ENCODE peak calls at places on chromosomes 6 and 20, in nine cellular contexts. C is NCI-H345; R is iPS DF 19.7; X is central memory CD4-positive, alpha-beta T cell; N is mesothelial cell of epicardium; U is small intestine; Y is hippocampal formation; B is stimulated activated naive CD8-positive, alpha-beta T cell treated with anti-CD3 and anti-CD28 coated beads, Interleukin-15, amount 100 ng/mL, for 72 hours; D is kidney epithelial cell. P is an unnamed sample.

GRCh38 chr20:44017905-44018683 is 103.4 kb downstream of the TOX2 start:
- DNase-seq in C (peak; percentile 99), R (no peak), X (no peak), N (no peak), U (peak; percentile 94), Y (no peak), B (no peak), D (peak; percentile 77), P (peak; percentile 84)

GRCh38 chr6:32637219-32637880 is at the start of gene HLA-DQA1:
- DNase-seq in C (no peak), R (no peak), X (no peak), N (no peak), U (no peak), Y (no peak), B (no peak), D (no peak), P (no peak)

GRCh38 chr6:37624121-37624520 is 73.6 kb downstream of the MDGA1 start:
- DNase-seq in C (peak; percentile 64), R (no peak), X (no peak), N (no peak), U (no peak), Y (no peak), B (no peak), D (peak; percentile 21), P (no peak)

GRCh38 chr6:132084811-132085509 is 133.8 kb upstream of the CCN2 start:
- DNase-seq in C (no peak), R (no peak), X (no peak), N (no peak), U (no peak), Y (no peak), B (no peak), D (peak; percentile 91), P (peak; percentile 95)

GRCh38 chr6:29531668-29532067 is 27.9 kb downstream of the UBD start:
- DNase-seq in C (no peak), R (no peak), X (no peak), N (no peak), U (no peak), Y (no peak), B (no peak), D (no peak), P (no peak)

GRCh38 chr20:12237772-12238171 is 320.1 kb downstream of the BTBD3 start:
- DNase-seq in C (no peak), R (no peak), X (no peak), N (no peak), U (no peak), Y (peak; percentile 91), B (no peak), D (no peak), P (no peak)

GRCh38 chr20:13418263-13419229 is 197.5 kb downstream of the ISM1 start:
- DNase-seq in C (no peak), R (no peak), X (no peak), N (no peak), U (no peak), Y (no peak), B (no peak), D (no peak), P (no peak)

GRCh38 chr6:53894086-53894485 is 99.3 kb downstream of the LRRC1 start:
- DNase-seq in C (peak; percentile 78), R (no peak), X (no peak), N (no peak), U (no peak), Y (no peak), B (peak; percentile 39), D (no peak), P (no peak)

GRCh38 chr6:6707143-6707542 is 118.6 kb downstream of the LY86 start:
- DNase-seq in C (no peak), R (no peak), X (no peak), N (no peak), U (no peak), Y (no peak), B (no peak), D (no peak), P (no peak)

GRCh38 chr20:58745391-58745790 is 52.8 kb downstream of the NPEPL1 start:
- DNase-seq in C (no peak), R (no peak), X (no peak), N (no peak), U (no peak), Y (no peak), B (no peak), D (no peak), P (no peak)

GRCh38 chr6:10763006-10763405 is 15.4 kb downstream of the TMEM14B start:
- DNase-seq in C (no peak), R (no peak), X (no peak), N (no peak), U (no peak), Y (no peak), B (no peak), D (peak; percentile 26), P (peak; percentile 53)

GRCh38 chr20:46023999-46024398 is 5.0 kb upstream of the SLC12A5 start:
- DNase-seq in C (no peak), R (no peak), X (no peak), N (no peak), U (no peak), Y (no peak), B (no peak), D (no peak), P (no peak)

GRCh38 chr6:27582928-27583725 is 110.2 kb upstream of the ZNF184 start:
- DNase-seq in C (no peak), R (no peak), X (no peak), N (no peak), U (peak; percentile 4), Y (no peak), B (peak; percentile 40), D (no peak), P (peak; percentile 60)

GRCh38 chr6:144583614-144583954 is 298.4 kb downstream of the UTRN start:
- DNase-seq in C (no peak), R (no peak), X (no peak), N (no peak), U (no peak), Y (no peak), B (no peak), D (no peak), P (no peak)

P was measured in endothelial cell of umbilical vein.